ENCODE peak calls at places on chromosome 1, in seven cellular contexts. S, E, Y, Z, N, B and F are unnamed samples.

GRCh38 chr1:32696041-32696440 is 6.5 kb downstream of the SYNC start:
- DNase-seq in S (no peak), E (no peak), Y (no peak), N (no peak), Z (no peak), B (no peak), F (no peak)

GRCh38 chr1:152461544-152461943 is 47.5 kb upstream of the CRNN start:
- DNase-seq in E (peak; percentile 87), S (peak; percentile 38), Z (peak; percentile 23), Y (peak; percentile 11), N (peak; percentile 20), B (peak; percentile 5), F (no peak)

GRCh38 chr1:172761581-172762025 is 102.7 kb downstream of the FASLG start:
- DNase-seq in Y (no peak), Z (no peak), N (no peak), S (no peak), E (peak; percentile 71), B (peak; percentile 54), F (no peak)

GRCh38 chr1:193199940-193200339 is 13.5 kb upstream of the B3GALT2 start:
- DNase-seq in E (no peak), Y (no peak), N (no peak), S (no peak), B (no peak), Z (no peak), F (no peak)

GRCh38 chr1:1161078-1161682 is 12.5 kb upstream of the TTLL10 start:
- DNase-seq in S (no peak), Y (no peak), E (no peak), Z (no peak), N (no peak), B (no peak), F (no peak)

GRCh38 chr1:113784104-113784779 is 25.0 kb upstream of the PHTF1 start:
- DNase-seq in S (no peak), E (peak; percentile 22), N (no peak), Z (no peak), Y (no peak), B (no peak), F (no peak)

GRCh38 chr1:53337499-53337898 is 9.6 kb upstream of the LRP8 start:
- DNase-seq in S (no peak), B (no peak), N (no peak), Z (no peak), Y (no peak), E (no peak), F (no peak)

GRCh38 chr1:169212088-169212487 is 105.6 kb downstream of the ATP1B1 start:
- DNase-seq in E (no peak), Y (no peak), S (no peak), B (no peak), Z (no peak), N (no peak), F (no peak)

GRCh38 chr1:225454733-225455132 is 26.9 kb upstream of the LBR start:
- DNase-seq in N (no peak), B (peak; percentile 15), S (no peak), E (peak; percentile 96), Z (no peak), Y (no peak), F (no peak)

GRCh38 chr1:74005533-74005932 is 192.4 kb downstream of the LRRIQ3 start:
- DNase-seq in B (no peak), Y (no peak), E (no peak), Z (no peak), N (no peak), S (no peak), F (no peak)

GRCh38 chr1:230084408-230085177 is 17.6 kb downstream of the GALNT2 start:
- DNase-seq in N (peak; percentile 87), E (peak; percentile 100), S (no peak), Y (no peak), B (peak; percentile 96), Z (no peak), F (peak; percentile 46)

GRCh38 chr1:115089443-115090340 is at the start of gene TSPAN2:
- DNase-seq in S (no peak), N (no peak), Z (peak; percentile 18), E (no peak), Y (peak; percentile 76), B (no peak), F (no peak)

GRCh38 chr1:84402501-84402900 is 4.2 kb downstream of the DNASE2B start:
- DNase-seq in S (no peak), Y (no peak), E (no peak), Z (no peak), B (no peak), N (no peak), F (no peak)

GRCh38 chr1:16631248-16632043 is 18.1 kb upstream of the NBPF1 start:
- DNase-seq in S (no peak), N (no peak), Y (peak; percentile 10), Z (no peak), B (no peak), E (no peak), F (peak; percentile 24)

GRCh38 chr1:197619008-197619640 is 156.2 kb downstream of the DENND1B start:
- DNase-seq in Y (no peak), Z (no peak), B (peak; percentile 19), N (no peak), E (peak; percentile 37), S (no peak), F (no peak)

GRCh38 chr1:187862506-187862905 is 1033.8 kb downstream of the PLA2G4A start:
- DNase-seq in B (no peak), Y (no peak), Z (no peak), E (peak; percentile 46), N (no peak), S (no peak), F (no peak)

GRCh38 chr1:235882816-235883215 is 16.1 kb upstream of the LYST start:
- DNase-seq in E (no peak), N (no peak), Z (no peak), B (no peak), S (no peak), Y (no peak), F (no peak)